ENCODE peak calls at places on chromosomes 11 and 22, in four cellular contexts. T is GM12865, Y is bronchial epithelial cell, V is retinal pigment epithelial cell. P is an unnamed sample.

GRCh38 chr11:70265341-70265740 is 5.1 kb upstream of the PPFIA1 start:
- DNase-seq in T (peak), Y (no peak), V (no peak), P (no peak)

GRCh38 chr11:45021692-45022130 is 71.0 kb upstream of the TP53I11 start:
- DNase-seq in T (no peak), Y (no peak), V (no peak), P (no peak)

GRCh38 chr11:109914809-109915653 is 178.2 kb upstream of the ZC3H12C start:
- DNase-seq in T (no peak), Y (peak), V (no peak), P (no peak)

GRCh38 chr11:75771646-75772410 is 3.2 kb downstream of the DGAT2 start:
- DNase-seq in T (no peak), Y (peak), V (no peak), P (no peak)

GRCh38 chr11:3616721-3617460 is 24.9 kb downstream of the ART5 start:
- DNase-seq in T (no peak), Y (no peak), V (no peak), P (no peak)

GRCh38 chr11:8248786-8249185 is 14.9 kb downstream of the LMO1 start:
- DNase-seq in T (no peak), Y (no peak), V (no peak), P (no peak)

GRCh38 chr11:118200901-118201680 is 23.7 kb downstream of the JAML start:
- DNase-seq in T (no peak), Y (no peak), V (no peak), P (no peak)

GRCh38 chr11:132911186-132911585 is 621.1 kb downstream of the OPCML start:
- DNase-seq in T (no peak), Y (peak), V (peak), P (peak)

GRCh38 chr11:102914238-102915043 is 39.7 kb upstream of the MMP12 start:
- DNase-seq in T (peak), Y (peak), V (no peak), P (no peak)

GRCh38 chr22:26800858-26801257 is 143.5 kb downstream of the MIAT start:
- DNase-seq in T (no peak), Y (no peak), V (no peak), P (no peak)

GRCh38 chr11:130670200-130670599 is 221.8 kb downstream of the ADAMTS15 start:
- DNase-seq in T (no peak), Y (no peak), V (no peak), P (no peak)

GRCh38 chr11:85663080-85663729 is 1.7 kb downstream of the CREBZF start:
- DNase-seq in T (no peak), Y (no peak), V (no peak), P (no peak)

GRCh38 chr22:17988800-17989513 is 35.4 kb downstream of the MICAL3 start:
- DNase-seq in T (no peak), Y (no peak), V (no peak), P (no peak)

GRCh38 chr22:30605449-30606110 is 1.4 kb upstream of the TCN2 start:
- DNase-seq in T (peak), Y (peak), V (no peak), P (no peak)

GRCh38 chr22:44187652-44188230 is 7.0 kb downstream of the PARVG start:
- DNase-seq in T (no peak), Y (no peak), V (no peak), P (no peak)

GRCh38 chr11:24642648-24643047 is 145.8 kb downstream of the LUZP2 start:
- DNase-seq in T (no peak), Y (no peak), V (no peak), P (no peak)

GRCh38 chr11:125241104-125241503 is 76.6 kb downstream of the PKNOX2 start:
- DNase-seq in T (no peak), Y (no peak), V (no peak), P (no peak)

GRCh38 chr11:34259087-34259486 is 98.7 kb downstream of the ABTB2 start:
- DNase-seq in T (no peak), Y (peak), V (no peak), P (no peak)

GRCh38 chr22:36762687-36763260 is 13.1 kb downstream of the IFT27 start:
- DNase-seq in T (no peak), Y (no peak), V (no peak), P (no peak)

GRCh38 chr11:61610905-61611304 is 30.0 kb upstream of the SYT7 start:
- DNase-seq in T (no peak), Y (no peak), V (no peak), P (no peak)

GRCh38 chr11:91047882-91048281 is 825.0 kb upstream of the CHORDC1 start:
- DNase-seq in T (no peak), Y (no peak), V (no peak), P (no peak)

GRCh38 chr11:44566952-44567875 is 1.8 kb downstream of the CD82 start:
- DNase-seq in T (peak), Y (no peak), V (no peak), P (no peak)

GRCh38 chr22:29245626-29246385 is 22.0 kb downstream of the RHBDD3 start:
- DNase-seq in T (peak), Y (peak), V (no peak), P (no peak)

GRCh38 chr11:94315664-94316063 is 11.3 kb downstream of the IZUMO1R start:
- DNase-seq in T (no peak), Y (peak), V (no peak), P (no peak)

GRCh38 chr11:95829580-95830259 is 39.4 kb downstream of the CEP57 start:
- DNase-seq in T (no peak), Y (peak), V (no peak), P (no peak)

GRCh38 chr11:18836415-18836814 is 44.8 kb upstream of the PTPN5 start:
- DNase-seq in T (no peak), Y (peak), V (no peak), P (no peak)

GRCh38 chr22:36330655-36331305 is 57.0 kb downstream of the MYH9 start:
- DNase-seq in T (peak), Y (no peak), V (no peak), P (no peak)

GRCh38 chr11:117831661-117832415 is 7.3 kb upstream of the FXYD2 start:
- DNase-seq in T (no peak), Y (no peak), V (no peak), P (no peak)

GRCh38 chr11:126359431-126360048 is 4.1 kb downstream of the ST3GAL4 start:
- DNase-seq in T (no peak), Y (no peak), V (no peak), P (no peak)

DNA sequence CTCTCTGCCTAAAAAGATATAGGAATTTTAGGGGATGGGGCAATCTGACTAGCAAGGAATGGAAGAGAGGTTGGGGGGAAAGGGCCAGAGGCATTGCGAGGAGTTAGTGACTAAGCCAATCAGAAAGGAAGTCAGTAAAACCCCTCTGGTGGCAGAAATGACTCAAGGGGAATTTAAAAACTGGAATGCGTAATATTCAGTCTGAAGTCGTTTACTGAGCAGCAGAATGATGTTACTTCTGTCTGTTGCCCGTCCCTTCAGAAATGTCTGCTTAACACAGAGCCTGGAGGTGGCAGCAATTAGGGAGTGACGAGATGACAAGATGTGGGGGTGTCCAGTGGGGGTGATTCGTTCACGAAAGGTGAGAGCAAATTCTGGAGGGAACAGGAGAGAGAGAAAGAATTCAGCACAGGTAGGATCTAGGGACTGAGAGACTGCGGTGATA is 107.7 kb upstream of the CLMP start:
- DNase-seq in T (peak), Y (peak), V (peak), P (no peak)
- TF ChIP-seq CTCF in T (no peak), Y (no peak), V (peak), P (peak)

GRCh38 chr11:2303627-2304155 is 1.9 kb downstream of the TSPAN32 start:
- DNase-seq in T (no peak), Y (no peak), V (no peak), P (no peak)
- H3K4me3 ChIP-seq in T (no peak), Y (no peak), V (no peak), P (no peak)

GRCh38 chr11:59144579-59145345 is 2.1 kb downstream of the FAM111A start:
- DNase-seq in T (peak), Y (peak), V (peak), P (no peak)
- TF ChIP-seq CTCF in T (peak), Y (peak), V (peak), P (peak)

GRCh38 chr11:41206388-41206787 is 253.1 kb downstream of the LRRC4C start:
- DNase-seq in T (no peak), Y (no peak), V (no peak), P (no peak)

DNA sequence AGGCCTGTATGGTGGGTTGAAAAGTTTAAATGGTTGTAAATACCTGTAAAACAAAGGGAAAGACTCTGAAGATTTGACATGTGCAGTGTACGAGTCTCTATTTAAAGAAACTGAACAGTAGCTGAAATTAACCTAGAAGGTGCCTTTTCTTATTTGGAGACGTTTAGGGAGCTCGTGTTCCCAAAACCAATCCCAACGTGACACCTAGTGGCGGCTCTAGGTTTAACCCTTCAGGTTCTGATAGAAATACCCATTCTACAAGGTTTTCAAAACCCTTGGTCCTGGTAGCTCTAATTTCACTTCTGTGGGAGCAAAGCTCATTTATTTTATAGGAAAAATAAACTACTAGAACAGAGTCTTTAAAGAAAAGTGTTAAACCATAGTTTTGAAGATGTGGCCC is 258.3 kb downstream of the LRRC4C start:
- DNase-seq in T (peak), Y (peak), V (no peak), P (no peak)
- H3K4me3 ChIP-seq in T (no peak), Y (no peak), V (no peak), P (no peak)

GRCh38 chr11:2577071-2578005 is 122.5 kb downstream of the KCNQ1OT1 start:
- DNase-seq in T (no peak), Y (no peak), V (no peak), P (no peak)
- TF ChIP-seq CTCF in T (no peak), Y (no peak), V (no peak), P (no peak)

GRCh38 chr22:46077669-46078099 is 72.6 kb upstream of the PPARA start:
- DNase-seq in T (no peak), Y (no peak), V (no peak), P (no peak)

GRCh38 chr22:46076651-46077339 is 73.5 kb upstream of the PPARA start:
- DNase-seq in T (no peak), Y (peak), V (no peak), P (no peak)

GRCh38 chr22:46079093-46079860 is 71.0 kb upstream of the PPARA start:
- DNase-seq in T (no peak), Y (no peak), V (no peak), P (no peak)

GRCh38 chr22:46079861-46080821 is 70.2 kb upstream of the PPARA start:
- DNase-seq in T (no peak), Y (no peak), V (no peak), P (no peak)

GRCh38 chr22:46078241-46079092 is 71.9 kb upstream of the PPARA start:
- DNase-seq in T (no peak), Y (no peak), V (no peak), P (no peak)
- H3K4me3 ChIP-seq in T (no peak), Y (no peak), V (no peak), P (peak)

GRCh38 chr11:115333951-115334350 is 170.3 kb downstream of the CADM1 start:
- DNase-seq in T (no peak), Y (peak), V (no peak), P (no peak)

GRCh38 chr11:115333106-115333505 is 171.1 kb downstream of the CADM1 start:
- DNase-seq in T (no peak), Y (peak), V (no peak), P (no peak)

GRCh38 chr11:115330693-115331482 is 173.3 kb downstream of the CADM1 start:
- DNase-seq in T (no peak), Y (no peak), V (no peak), P (no peak)

GRCh38 chr11:115338476-115338875 is 165.7 kb downstream of the CADM1 start:
- DNase-seq in T (no peak), Y (no peak), V (no peak), P (no peak)

GRCh38 chr11:115334932-115335788 is 169.1 kb downstream of the CADM1 start:
- DNase-seq in T (peak), Y (peak), V (no peak), P (peak)
- TF ChIP-seq CTCF in T (peak), Y (peak), V (peak), P (peak)

GRCh38 chr11:65786008-65786785 is 666 bp upstream of the OVOL1 start:
- DNase-seq in T (no peak), Y (no peak), V (no peak), P (no peak)
- H3K4me3 ChIP-seq in T (no peak), Y (peak), V (no peak), P (no peak)

DNA sequence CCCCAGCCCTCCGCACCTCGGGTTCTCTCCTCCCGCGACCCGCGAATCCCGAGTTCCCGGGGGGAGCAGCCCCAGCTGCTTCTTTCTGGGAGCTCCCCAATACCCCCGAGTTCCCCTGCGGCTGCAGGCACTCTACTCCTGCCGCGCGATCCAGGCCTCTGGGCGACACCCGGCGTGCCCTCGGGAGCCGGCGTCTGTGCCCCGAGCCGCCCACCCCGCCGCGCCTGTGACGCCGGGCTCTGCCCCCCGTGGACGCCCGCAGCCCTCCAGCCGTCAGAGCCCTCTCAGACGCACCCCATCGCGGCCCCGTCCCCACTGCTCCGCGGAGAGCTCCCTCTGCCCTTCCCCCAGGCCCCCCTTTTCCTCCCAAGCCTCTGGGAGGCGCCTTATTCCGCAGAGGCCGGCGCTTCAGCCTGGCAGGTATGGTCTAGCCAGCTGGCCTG is 422 bp downstream of the GLB1L2 start:
- DNase-seq in T (no peak), Y (no peak), V (no peak), P (no peak)
- TF ChIP-seq CTCF in T (no peak), Y (peak), V (peak), P (no peak)

GRCh38 chr11:69044111-69045013 is 4.4 kb upstream of the TPCN2 start:
- DNase-seq in T (peak), Y (peak), V (peak), P (peak)
- H3K4me3 ChIP-seq in T (no peak), Y (no peak), V (no peak), P (no peak)

P was measured in epithelial cell of proximal tubule.